ENCODE peak calls at places on chromosomes 7 and 10, in ten cellular contexts. One of them, this sample, is unnamed. For H3K9me2, the result is how much of the 10 kb centered on the place peaks cover.

GRCh38 chr7:2040893-2041270 is 191.9 kb downstream of the MAD1L1 start:
- DNase-seq in PC-3: no peak
- DNase-seq in MM.1S: no peak
- DNase-seq in SK-N-SH: peak
- DNase-seq in HCT116: no peak
- DNase-seq in PC-9: no peak
- DNase-seq in Karpas-422: no peak
- DNase-seq in GM23248: no peak
- DNase-seq in GM23338: no peak
- DNase-seq in OCI-LY7: peak
- DNase-seq in this sample: no peak

GRCh38 chr10:34814228-34815173 is 595 bp downstream of the PARD3 start:
- DNase-seq in OCI-LY7: no peak
- DNase-seq in HCT116: no peak
- DNase-seq in PC-3: peak
- DNase-seq in MM.1S: peak
- DNase-seq in GM23338: peak
- DNase-seq in PC-9: no peak
- DNase-seq in SK-N-SH: peak
- DNase-seq in GM23248: peak
- DNase-seq in Karpas-422: no peak
- DNase-seq in this sample: peak

GRCh38 chr10:116038259-116038658 is 234.7 kb downstream of the GFRA1 start:
- DNase-seq in OCI-LY7: no peak
- DNase-seq in GM23338: no peak
- DNase-seq in SK-N-SH: no peak
- DNase-seq in Karpas-422: no peak
- DNase-seq in GM23248: peak
- DNase-seq in PC-3: no peak
- DNase-seq in MM.1S: no peak
- DNase-seq in PC-9: no peak
- DNase-seq in HCT116: no peak
- DNase-seq in this sample: no peak

GRCh38 chr10:117134084-117135025 is 3.7 kb downstream of the VAX1 start:
- DNase-seq in MM.1S: no peak
- DNase-seq in SK-N-SH: peak
- DNase-seq in GM23338: peak
- DNase-seq in GM23248: peak
- DNase-seq in PC-9: no peak
- DNase-seq in HCT116: no peak
- DNase-seq in OCI-LY7: no peak
- DNase-seq in Karpas-422: no peak
- DNase-seq in PC-3: no peak
- DNase-seq in this sample: peak

GRCh38 chr10:132241496-132241895 is 54.7 kb downstream of the DPYSL4 start:
- DNase-seq in SK-N-SH: no peak
- DNase-seq in GM23338: no peak
- DNase-seq in PC-3: no peak
- DNase-seq in PC-9: no peak
- DNase-seq in GM23248: no peak
- DNase-seq in HCT116: no peak
- DNase-seq in OCI-LY7: no peak
- DNase-seq in Karpas-422: no peak
- DNase-seq in MM.1S: no peak
- DNase-seq in this sample: no peak

GRCh38 chr10:105950410-105950809 is 1214.1 kb downstream of the SORCS1 start:
- DNase-seq in Karpas-422: peak
- DNase-seq in PC-3: peak
- DNase-seq in HCT116: no peak
- DNase-seq in MM.1S: peak
- DNase-seq in SK-N-SH: peak
- DNase-seq in OCI-LY7: peak
- DNase-seq in PC-9: no peak
- DNase-seq in GM23248: peak
- DNase-seq in GM23338: peak
- DNase-seq in this sample: peak

GRCh38 chr7:139619367-139619657 is 95.8 kb downstream of the CLEC2L start:
- DNase-seq in SK-N-SH: no peak
- DNase-seq in PC-3: peak
- DNase-seq in GM23338: no peak
- DNase-seq in MM.1S: no peak
- DNase-seq in PC-9: no peak
- DNase-seq in GM23248: peak
- DNase-seq in Karpas-422: no peak
- DNase-seq in HCT116: no peak
- DNase-seq in OCI-LY7: no peak
- DNase-seq in this sample: no peak

GRCh38 chr7:44280636-44280992 is 44.8 kb downstream of the CAMK2B start:
- DNase-seq in HCT116: no peak
- DNase-seq in SK-N-SH: peak
- DNase-seq in GM23248: no peak
- DNase-seq in Karpas-422: no peak
- DNase-seq in PC-9: no peak
- DNase-seq in OCI-LY7: no peak
- DNase-seq in MM.1S: no peak
- DNase-seq in PC-3: no peak
- DNase-seq in GM23338: no peak
- DNase-seq in this sample: no peak

GRCh38 chr10:93115661-93116383 is 42.1 kb downstream of the CYP26A1 start:
- DNase-seq in GM23338: peak
- DNase-seq in GM23248: peak
- DNase-seq in PC-9: no peak
- DNase-seq in MM.1S: peak
- DNase-seq in OCI-LY7: peak
- DNase-seq in HCT116: peak
- DNase-seq in SK-N-SH: peak
- DNase-seq in Karpas-422: peak
- DNase-seq in PC-3: peak
- DNase-seq in this sample: peak

GRCh38 chr7:41404375-41405074 is 298.4 kb downstream of the INHBA start:
- DNase-seq in OCI-LY7: no peak
- DNase-seq in SK-N-SH: no peak
- DNase-seq in PC-3: no peak
- DNase-seq in GM23338: no peak
- DNase-seq in Karpas-422: no peak
- DNase-seq in MM.1S: no peak
- DNase-seq in GM23248: no peak
- DNase-seq in HCT116: no peak
- DNase-seq in PC-9: no peak
- DNase-seq in this sample: no peak

GRCh38 chr10:44786451-44786850 is 124.7 kb upstream of the TMEM72 start:
- DNase-seq in MM.1S: no peak
- DNase-seq in GM23338: peak
- DNase-seq in PC-9: no peak
- DNase-seq in SK-N-SH: no peak
- DNase-seq in Karpas-422: no peak
- DNase-seq in OCI-LY7: no peak
- DNase-seq in HCT116: no peak
- DNase-seq in GM23248: peak
- DNase-seq in PC-3: no peak
- DNase-seq in this sample: peak

GRCh38 chr10:58384536-58384998 is 643 bp upstream of the TFAM start:
- DNase-seq in HCT116: no peak
- DNase-seq in PC-9: no peak
- DNase-seq in SK-N-SH: no peak
- DNase-seq in Karpas-422: no peak
- DNase-seq in PC-3: no peak
- DNase-seq in OCI-LY7: no peak
- DNase-seq in MM.1S: no peak
- DNase-seq in GM23248: no peak
- DNase-seq in GM23338: no peak
- DNase-seq in this sample: no peak

GRCh38 chr7:122369756-122370155 is 65.2 kb upstream of the FEZF1 start:
- DNase-seq in Karpas-422: no peak
- DNase-seq in GM23248: no peak
- DNase-seq in PC-9: no peak
- DNase-seq in PC-3: no peak
- DNase-seq in SK-N-SH: no peak
- DNase-seq in GM23338: no peak
- DNase-seq in HCT116: no peak
- DNase-seq in OCI-LY7: no peak
- DNase-seq in MM.1S: no peak
- DNase-seq in this sample: no peak

GRCh38 chr7:2072042-2072441 is 160.7 kb downstream of the MAD1L1 start:
- DNase-seq in GM23338: no peak
- DNase-seq in MM.1S: no peak
- DNase-seq in OCI-LY7: peak
- DNase-seq in GM23248: no peak
- DNase-seq in PC-9: no peak
- DNase-seq in HCT116: no peak
- DNase-seq in PC-3: no peak
- DNase-seq in SK-N-SH: no peak
- DNase-seq in Karpas-422: no peak
- DNase-seq in this sample: no peak

GRCh38 chr7:102303669-102304422 is 17.2 kb downstream of the SH2B2 start:
- DNase-seq in HCT116: no peak
- DNase-seq in Karpas-422: peak
- DNase-seq in GM23248: no peak
- DNase-seq in MM.1S: no peak
- DNase-seq in SK-N-SH: no peak
- DNase-seq in OCI-LY7: peak
- DNase-seq in PC-9: no peak
- DNase-seq in PC-3: no peak
- DNase-seq in GM23338: no peak
- DNase-seq in this sample: no peak

DNA sequence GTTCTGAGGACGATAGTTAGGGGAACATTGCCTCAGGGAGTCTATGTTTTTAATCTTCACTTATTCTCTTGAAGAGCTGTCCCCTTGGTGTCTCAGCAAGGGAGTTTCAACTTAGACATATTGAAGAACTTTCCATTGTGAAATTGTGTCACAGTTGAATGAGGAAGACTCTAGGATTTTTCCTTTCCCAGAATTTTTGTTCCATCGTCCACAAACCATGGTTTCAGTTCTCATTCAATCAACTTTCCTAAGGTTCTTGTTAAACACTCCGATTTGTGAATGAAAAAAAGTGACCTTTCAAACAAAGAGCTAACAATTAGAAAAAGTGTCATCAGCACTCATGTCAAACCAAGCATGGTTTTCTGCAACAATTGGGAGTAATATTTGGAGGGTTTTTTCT is 128.4 kb downstream of the GATA3 start:
- DNase-seq in GM23338: no peak
- DNase-seq in HCT116: no peak
- DNase-seq in OCI-LY7: no peak
- DNase-seq in SK-N-SH: no peak
- DNase-seq in PC-3: no peak
- DNase-seq in PC-9: peak
- DNase-seq in GM23248: no peak
- DNase-seq in MM.1S: no peak
- DNase-seq in Karpas-422: no peak
- DNase-seq in this sample: no peak
- H2AFZ ChIP-seq in GM23338: peak
- H2AFZ ChIP-seq in HCT116: no peak
- H2AFZ ChIP-seq in OCI-LY7: no peak
- H2AFZ ChIP-seq in SK-N-SH: no peak
- H2AFZ ChIP-seq in PC-3: peak
- H2AFZ ChIP-seq in PC-9: peak
- H2AFZ ChIP-seq in GM23248: no peak
- H2AFZ ChIP-seq in MM.1S: no peak
- H2AFZ ChIP-seq in Karpas-422: no peak
- H2AFZ ChIP-seq in this sample: no peak

GRCh38 chr7:149713731-149714068 is 59.7 kb downstream of the ZNF467 start:
- DNase-seq in PC-9: no peak
- DNase-seq in GM23338: peak
- DNase-seq in Karpas-422: no peak
- DNase-seq in SK-N-SH: no peak
- DNase-seq in HCT116: no peak
- DNase-seq in PC-3: no peak
- DNase-seq in GM23248: no peak
- DNase-seq in MM.1S: no peak
- DNase-seq in OCI-LY7: no peak
- DNase-seq in this sample: no peak
- H3K4me3 ChIP-seq in PC-9: no peak
- H3K4me3 ChIP-seq in GM23338: peak
- H3K4me3 ChIP-seq in Karpas-422: peak
- H3K4me3 ChIP-seq in SK-N-SH: no peak
- H3K4me3 ChIP-seq in HCT116: no peak
- H3K4me3 ChIP-seq in PC-3: no peak
- H3K4me3 ChIP-seq in GM23248: peak
- H3K4me3 ChIP-seq in MM.1S: no peak
- H3K4me3 ChIP-seq in OCI-LY7: no peak
- H3K4me3 ChIP-seq in this sample: no peak

DNA sequence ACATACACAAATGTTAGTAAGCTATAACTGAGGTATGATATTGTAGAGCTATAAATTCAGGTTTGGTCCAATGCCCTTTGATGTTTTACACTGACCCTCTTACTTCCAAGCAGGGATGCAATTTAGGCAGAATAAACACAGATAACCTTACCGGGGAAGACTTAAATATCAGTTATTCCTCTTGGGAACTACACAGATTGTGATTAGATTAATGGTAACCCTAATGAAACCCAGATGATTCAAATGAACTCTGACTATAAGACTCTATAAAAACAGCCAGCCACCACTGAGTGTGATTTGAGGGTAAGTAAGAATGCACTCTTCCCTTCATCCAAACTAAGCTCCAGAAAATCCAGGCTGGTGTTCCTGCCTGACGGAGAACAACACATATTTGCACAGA is 891.1 kb downstream of the NXPH1 start:
- DNase-seq in Karpas-422: no peak
- DNase-seq in PC-3: no peak
- DNase-seq in SK-N-SH: peak
- DNase-seq in PC-9: no peak
- DNase-seq in MM.1S: no peak
- DNase-seq in OCI-LY7: no peak
- DNase-seq in GM23248: no peak
- DNase-seq in HCT116: no peak
- DNase-seq in GM23338: no peak
- DNase-seq in this sample: no peak
- H3K9me2 ChIP-seq in Karpas-422: under half
- H3K9me2 ChIP-seq in PC-3: under half
- H3K9me2 ChIP-seq in SK-N-SH: under half
- H3K9me2 ChIP-seq in PC-9: under half
- H3K9me2 ChIP-seq in MM.1S: under half
- H3K9me2 ChIP-seq in OCI-LY7: under half
- H3K9me2 ChIP-seq in GM23248: under half
- H3K9me2 ChIP-seq in HCT116: under half
- H3K9me2 ChIP-seq in GM23338: under half
- H3K9me2 ChIP-seq in this sample: under half

DNA sequence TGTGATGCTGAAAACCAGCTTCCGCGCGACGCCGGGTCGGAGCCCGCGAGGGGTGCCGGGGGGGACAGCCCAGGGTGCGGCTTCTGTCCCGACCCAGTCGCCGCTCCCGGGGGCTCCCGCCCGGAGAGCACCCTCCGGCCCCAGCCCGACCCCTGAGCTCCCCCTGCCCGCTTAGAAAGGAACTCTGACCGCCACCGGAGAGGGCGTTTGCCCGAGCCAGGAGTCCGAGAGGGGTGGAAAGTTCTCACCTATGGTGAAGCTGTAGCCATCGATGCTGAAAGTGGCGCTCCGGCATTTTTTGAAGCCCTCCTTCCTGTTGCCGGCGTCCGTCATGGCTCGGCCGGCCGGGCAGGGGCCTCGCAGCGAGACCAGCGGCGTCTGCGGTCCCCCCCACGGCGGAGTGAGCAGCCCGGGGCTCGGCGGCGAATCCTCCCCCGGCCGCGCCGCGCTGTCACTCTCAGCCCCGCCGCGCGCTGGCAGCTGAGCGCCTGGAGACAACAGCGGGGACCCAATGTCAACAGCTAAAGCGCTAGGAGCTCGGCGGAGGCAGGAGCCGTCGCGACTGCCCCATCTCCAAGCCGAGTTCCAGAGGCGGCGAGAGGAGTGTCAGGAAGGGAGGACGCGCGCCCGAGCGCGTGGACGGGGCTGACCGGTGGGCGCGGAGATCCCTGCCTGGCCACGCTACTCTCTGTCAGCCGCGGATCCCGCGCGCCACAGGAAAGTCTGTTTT is 191.6 kb downstream of the LSM5 start:
- DNase-seq in MM.1S: no peak
- DNase-seq in GM23248: peak
- DNase-seq in OCI-LY7: no peak
- DNase-seq in PC-9: no peak
- DNase-seq in PC-3: no peak
- DNase-seq in SK-N-SH: peak
- DNase-seq in GM23338: peak
- DNase-seq in HCT116: no peak
- DNase-seq in Karpas-422: no peak
- DNase-seq in this sample: peak
- H2AFZ ChIP-seq in MM.1S: peak
- H2AFZ ChIP-seq in GM23248: peak
- H2AFZ ChIP-seq in OCI-LY7: no peak
- H2AFZ ChIP-seq in PC-9: no peak
- H2AFZ ChIP-seq in PC-3: no peak
- H2AFZ ChIP-seq in SK-N-SH: peak
- H2AFZ ChIP-seq in GM23338: peak
- H2AFZ ChIP-seq in HCT116: no peak
- H2AFZ ChIP-seq in Karpas-422: no peak
- H2AFZ ChIP-seq in this sample: peak

This sample was measured in hepatocyte.